ENCODE peak calls at places on chromosomes 16 and 17, in four cellular contexts. One of them, this sample, is unnamed.

GRCh38 chr17:46002311-46002972 is 3.4 kb downstream of the STH start:
- DNase-seq in K562: peak; percentile 77
- DNase-seq in GM12878: peak; percentile 16
- DNase-seq in HCT116: peak; percentile 43
- DNase-seq in this sample: peak; percentile 20

GRCh38 chr16:10521681-10522274 is 58.6 kb downstream of the EMP2 start:
- DNase-seq in K562: peak; percentile 73
- DNase-seq in GM12878: no peak
- DNase-seq in HCT116: peak; percentile 42
- DNase-seq in this sample: peak; percentile 52

GRCh38 chr17:32882734-32883133 is 5.8 kb upstream of the MYO1D start:
- DNase-seq in K562: peak; percentile 51
- DNase-seq in GM12878: no peak
- DNase-seq in HCT116: no peak
- DNase-seq in this sample: no peak

GRCh38 chr16:12170103-12171025 is 193.8 kb downstream of the SNX29 start:
- DNase-seq in K562: peak; percentile 17
- DNase-seq in GM12878: no peak
- DNase-seq in HCT116: no peak
- DNase-seq in this sample: no peak

GRCh38 chr17:38728290-38728831 is 1.8 kb upstream of the CISD3 start:
- DNase-seq in K562: no peak
- DNase-seq in GM12878: peak; percentile 69
- DNase-seq in HCT116: no peak
- DNase-seq in this sample: no peak

GRCh38 chr17:78379134-78379497 is 667 bp downstream of the PGS1 start:
- DNase-seq in K562: no peak
- DNase-seq in GM12878: no peak
- DNase-seq in HCT116: no peak
- DNase-seq in this sample: no peak

GRCh38 chr17:42363767-42364585 is 24.3 kb downstream of the STAT3 start:
- DNase-seq in K562: no peak
- DNase-seq in GM12878: no peak
- DNase-seq in HCT116: no peak
- DNase-seq in this sample: no peak

GRCh38 chr17:64103751-64104364 is 26.1 kb downstream of the ERN1 start:
- DNase-seq in K562: no peak
- DNase-seq in GM12878: peak; percentile 55
- DNase-seq in HCT116: peak; percentile 62
- DNase-seq in this sample: no peak

GRCh38 chr17:32658470-32659418 is 172.0 kb downstream of the CDK5R1 start:
- DNase-seq in K562: no peak
- DNase-seq in GM12878: no peak
- DNase-seq in HCT116: no peak
- DNase-seq in this sample: no peak

DNA sequence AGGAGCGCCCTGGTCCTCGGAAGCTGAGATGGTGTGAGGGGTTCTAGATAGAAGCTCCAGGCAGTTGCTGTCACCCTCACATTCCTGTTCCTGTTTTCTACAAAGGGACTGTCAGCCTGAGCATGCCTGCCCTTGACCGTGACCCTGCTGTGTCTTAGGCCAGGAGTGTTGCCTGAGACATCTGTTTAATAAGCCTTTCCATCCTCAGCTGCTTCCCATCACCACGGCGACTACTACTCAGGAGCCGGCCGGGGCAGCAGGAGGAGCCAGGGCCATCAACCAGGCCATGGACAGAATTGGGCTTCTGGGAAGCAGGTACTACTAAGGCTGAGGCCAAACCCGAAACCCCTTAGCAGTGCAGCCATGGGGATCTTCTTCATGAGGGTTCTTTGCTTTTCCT is 151.4 kb downstream of the KATNIP start:
- DNase-seq in K562: no peak
- DNase-seq in GM12878: no peak
- DNase-seq in HCT116: no peak
- DNase-seq in this sample: no peak
- H3K4me1 ChIP-seq in K562: no peaks in the 10 kb centered on the region
- H3K4me1 ChIP-seq in GM12878: no peaks in the 10 kb centered on the region
- H3K4me1 ChIP-seq in HCT116: no peaks in the 10 kb centered on the region
- H3K4me1 ChIP-seq in this sample: no peaks in the 10 kb centered on the region

DNA sequence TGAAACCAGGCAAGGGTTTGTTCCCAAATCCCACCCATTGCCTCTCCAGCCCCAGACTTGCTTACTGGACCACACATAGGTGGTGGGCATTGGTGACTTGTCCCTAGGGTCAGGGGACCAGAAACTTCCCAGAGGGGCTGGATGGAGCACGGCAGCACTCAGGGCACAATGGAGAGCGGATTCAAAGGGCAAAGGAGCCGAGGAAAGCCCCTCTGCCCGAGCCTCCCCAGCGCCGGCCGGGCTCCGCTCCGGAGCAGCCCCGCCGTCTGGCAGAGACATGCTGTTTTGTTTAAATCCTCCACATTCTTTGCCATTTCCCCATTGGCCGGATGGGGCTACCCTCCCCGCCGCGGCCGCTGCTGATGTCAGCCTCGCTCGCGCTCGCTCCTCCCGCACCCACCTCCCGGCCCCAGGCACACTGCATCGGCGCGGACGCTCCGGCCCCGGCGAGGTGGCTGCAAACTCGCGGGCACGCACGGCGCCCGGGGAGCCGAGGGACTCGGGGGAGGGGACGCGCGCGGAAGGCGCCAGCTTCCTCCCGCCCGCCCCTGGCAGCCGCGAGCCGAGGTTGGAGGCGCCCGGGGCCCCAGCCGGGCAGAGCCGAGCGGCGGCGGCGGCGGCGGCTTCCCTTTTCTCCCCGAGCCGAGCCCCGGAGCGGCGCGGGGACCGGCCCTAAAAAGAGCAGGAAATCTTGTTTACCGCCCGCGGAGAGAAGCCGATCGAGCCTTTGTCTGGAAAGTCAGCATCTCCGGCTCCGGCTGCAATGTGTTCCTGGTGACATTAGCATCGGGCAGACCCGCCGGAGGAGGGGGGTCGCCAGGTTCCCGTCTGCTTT is at the start of gene PITPNC1:
- DNase-seq in K562: peak; percentile 63
- DNase-seq in GM12878: no peak
- DNase-seq in HCT116: peak; percentile 68
- DNase-seq in this sample: no peak
- TF ChIP-seq REST in K562: no peak
- TF ChIP-seq REST in GM12878: no peak
- TF ChIP-seq REST in HCT116: no peak
- TF ChIP-seq REST in this sample: no peak

GRCh38 chr17:77312061-77312684 is 171.4 kb downstream of the SEC14L1 start:
- DNase-seq in K562: no peak
- DNase-seq in GM12878: no peak
- DNase-seq in HCT116: no peak
- DNase-seq in this sample: no peak
- H3K4me1 ChIP-seq in K562: no peaks in the 10 kb centered on the region
- H3K4me1 ChIP-seq in GM12878: peaks cover 6% of the 10 kb centered on the region
- H3K4me1 ChIP-seq in HCT116: peaks cover 8% of the 10 kb centered on the region
- H3K4me1 ChIP-seq in this sample: peaks cover 94% of the 10 kb centered on the region

GRCh38 chr16:3825940-3826339 is 54.6 kb downstream of the CREBBP start:
- DNase-seq in K562: no peak
- DNase-seq in GM12878: no peak
- DNase-seq in HCT116: no peak
- DNase-seq in this sample: no peak
- TF ChIP-seq REST in K562: no peak
- TF ChIP-seq REST in GM12878: no peak
- TF ChIP-seq REST in HCT116: no peak
- TF ChIP-seq REST in this sample: no peak

DNA sequence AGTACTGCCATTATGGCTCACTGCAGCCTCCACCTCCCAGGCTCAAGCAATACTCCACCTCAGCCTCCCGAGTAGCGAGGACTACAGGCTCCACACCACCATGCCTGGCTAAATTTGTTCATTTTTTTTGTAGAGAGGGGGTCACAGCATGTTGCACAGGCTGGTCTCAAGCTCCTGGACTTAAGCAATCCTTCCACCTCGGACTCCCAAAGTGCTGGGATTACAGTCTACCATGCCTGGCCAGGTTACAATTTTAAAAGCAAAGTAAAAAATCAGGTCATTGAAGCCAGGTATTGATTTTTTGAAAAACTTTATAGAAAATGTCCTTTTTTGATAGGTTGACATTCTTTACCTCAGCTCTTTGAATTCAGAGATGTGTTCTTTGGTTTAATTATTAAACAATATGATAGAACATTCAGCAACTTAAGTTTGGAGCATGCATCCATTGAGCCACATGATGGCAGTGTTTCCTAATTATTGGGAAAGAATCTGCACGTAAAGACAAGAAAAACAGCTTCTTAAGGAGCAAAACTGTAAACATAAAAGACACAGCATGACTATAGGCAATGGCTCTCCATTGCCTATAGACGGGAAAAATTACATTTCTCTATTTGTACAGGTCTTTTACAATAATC is 1.7 kb upstream of the SLC16A11 start:
- DNase-seq in K562: no peak
- DNase-seq in GM12878: peak; percentile 53
- DNase-seq in HCT116: peak; percentile 67
- DNase-seq in this sample: peak; percentile 77
- H3K4me1 ChIP-seq in K562: no peaks in the 10 kb centered on the region
- H3K4me1 ChIP-seq in GM12878: peaks cover 17% of the 10 kb centered on the region
- H3K4me1 ChIP-seq in HCT116: peaks cover 31% of the 10 kb centered on the region
- H3K4me1 ChIP-seq in this sample: peaks cover 22% of the 10 kb centered on the region

DNA sequence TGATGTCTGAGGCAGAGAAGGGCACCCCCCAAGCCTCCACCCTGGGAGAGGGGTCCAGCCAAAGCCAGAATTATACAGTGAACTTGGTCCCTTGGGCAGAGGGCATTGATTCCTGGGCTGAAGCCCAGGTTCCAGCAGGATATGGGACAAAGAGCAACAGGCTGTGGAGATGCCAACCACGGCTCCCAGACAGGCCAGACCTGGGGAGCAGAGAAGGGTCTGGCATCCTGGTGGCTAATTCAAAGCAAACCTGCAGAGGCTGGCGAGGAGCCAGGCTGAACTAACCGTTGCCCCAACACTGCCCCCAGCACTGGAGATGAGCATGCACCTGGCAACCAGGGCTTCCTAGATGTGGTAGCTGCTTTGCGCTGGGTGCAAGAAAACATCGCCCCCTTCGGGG is 3.0 kb downstream of the CES3 start:
- DNase-seq in K562: no peak
- DNase-seq in GM12878: no peak
- DNase-seq in HCT116: no peak
- DNase-seq in this sample: no peak
- TF ChIP-seq REST in K562: no peak
- TF ChIP-seq REST in GM12878: no peak
- TF ChIP-seq REST in HCT116: no peak
- TF ChIP-seq REST in this sample: no peak

GRCh38 chr17:37605081-37605480 is 4.1 kb downstream of the SYNRG start:
- DNase-seq in K562: no peak
- DNase-seq in GM12878: no peak
- DNase-seq in HCT116: no peak
- DNase-seq in this sample: no peak
- H3K4me1 ChIP-seq in K562: peaks cover 2% of the 10 kb centered on the region
- H3K4me1 ChIP-seq in GM12878: peaks cover 8% of the 10 kb centered on the region
- H3K4me1 ChIP-seq in HCT116: peaks cover 15% of the 10 kb centered on the region
- H3K4me1 ChIP-seq in this sample: peaks cover 6% of the 10 kb centered on the region